ENCODE peak calls at places on chromosomes 16 and 17, in eight cellular contexts. E, W, I, U, J, R, N and H are unnamed samples.

GRCh38 chr16:76527244-76527643 is 250.0 kb downstream of the CNTNAP4 start:
- DNase-seq in N (no peak), U (no peak), J (no peak), W (no peak), E (no peak), R (no peak), I (no peak), H (no peak)

GRCh38 chr16:57600048-57600835 is 28.2 kb upstream of the ADGRG1 start:
- DNase-seq in W (no peak), N (no peak), J (no peak), E (peak), R (no peak), U (no peak), I (peak), H (no peak)

GRCh38 chr16:74309789-74310781 is 13.5 kb downstream of the PSMD7 start:
- DNase-seq in R (peak), I (peak), W (no peak), U (no peak), E (peak), J (no peak), N (no peak), H (peak)

GRCh38 chr16:10590342-10590741 is 9.9 kb upstream of the EMP2 start:
- DNase-seq in R (no peak), E (no peak), J (no peak), W (no peak), U (no peak), I (no peak), N (no peak), H (no peak)

GRCh38 chr17:62716834-62717588 is 89.5 kb downstream of the MRC2 start:
- DNase-seq in R (no peak), J (no peak), I (no peak), U (no peak), E (no peak), N (no peak), W (no peak), H (no peak)

GRCh38 chr17:59371426-59372099 is 40.1 kb downstream of the YPEL2 start:
- DNase-seq in N (no peak), I (no peak), W (peak), U (no peak), R (no peak), J (no peak), E (no peak), H (no peak)

GRCh38 chr16:14455577-14455976 is 174.5 kb downstream of the PARN start:
- DNase-seq in E (no peak), U (no peak), N (no peak), J (no peak), I (no peak), R (no peak), W (no peak), H (no peak)

GRCh38 chr17:4195306-4195705 is 52.3 kb downstream of the CYB5D2 start:
- DNase-seq in W (no peak), E (no peak), J (no peak), R (no peak), I (no peak), U (no peak), N (no peak), H (no peak)

GRCh38 chr16:24729967-24730815 is 740 bp downstream of the TNRC6A start:
- DNase-seq in N (no peak), I (peak), E (peak), U (no peak), J (peak), R (peak), W (peak), H (no peak)

GRCh38 chr16:59274141-59274540 is 540.0 kb upstream of the GOT2 start:
- DNase-seq in U (no peak), J (no peak), N (no peak), W (no peak), R (peak), E (no peak), I (no peak), H (no peak)

GRCh38 chr16:19241512-19241911 is 44.0 kb upstream of the CLEC19A start:
- DNase-seq in J (no peak), W (no peak), N (no peak), I (no peak), E (no peak), R (no peak), U (no peak), H (no peak)

GRCh38 chr16:11251525-11252481 is 4.2 kb downstream of the SOCS1 start:
- DNase-seq in W (no peak), N (no peak), U (no peak), R (peak), I (no peak), J (peak), E (no peak), H (no peak)

GRCh38 chr17:32117399-32117798 is 24.9 kb upstream of the RHOT1 start:
- DNase-seq in E (no peak), I (no peak), R (no peak), J (no peak), U (no peak), W (no peak), N (no peak), H (no peak)

GRCh38 chr16:89828199-89828869 is at the start of gene SPIRE2:
- DNase-seq in I (peak), U (no peak), W (peak), R (peak), N (no peak), E (no peak), J (peak), H (no peak)

GRCh38 chr17:64133546-64134215 is 3.7 kb upstream of the ERN1 start:
- DNase-seq in I (peak), W (no peak), E (peak), U (peak), N (no peak), R (peak), J (no peak), H (peak)

GRCh38 chr17:79911430-79912399 is 72.5 kb upstream of the CBX4 start:
- DNase-seq in W (peak), N (no peak), U (no peak), J (no peak), I (no peak), E (no peak), R (no peak), H (no peak)

GRCh38 chr17:58693751-58694150 is 1.3 kb downstream of the RAD51C start:
- DNase-seq in I (no peak), U (no peak), E (no peak), W (no peak), N (no peak), J (no peak), R (no peak), H (no peak)

GRCh38 chr17:50203589-50204345 is 2.3 kb upstream of the COL1A1 start:
- DNase-seq in N (no peak), W (no peak), R (no peak), I (no peak), E (no peak), U (no peak), J (no peak), H (no peak)

GRCh38 chr16:2226918-2227317 is 3.5 kb downstream of the E4F1 start:
- DNase-seq in N (no peak), J (no peak), R (no peak), I (no peak), U (no peak), W (no peak), E (no peak), H (no peak)

GRCh38 chr17:46818319-46818928 is at the start of gene WNT3:
- DNase-seq in R (no peak), N (no peak), I (peak), J (peak), W (no peak), E (peak), U (no peak), H (no peak)

GRCh38 chr17:15493031-15493750 is 25.8 kb upstream of the CDRT4 start:
- DNase-seq in N (no peak), R (no peak), W (no peak), E (no peak), U (no peak), I (no peak), J (no peak), H (no peak)

GRCh38 chr16:84072014-84072413 is 29.4 kb upstream of the SLC38A8 start:
- DNase-seq in N (no peak), W (no peak), R (no peak), U (no peak), E (no peak), I (no peak), J (no peak), H (no peak)

GRCh38 chr17:59074494-59074893 is 32.2 kb downstream of the TRIM37 start:
- DNase-seq in U (no peak), W (no peak), R (no peak), E (no peak), N (no peak), J (no peak), I (no peak), H (no peak)

GRCh38 chr16:52680993-52681392 is 134.1 kb upstream of the TOX3 start:
- DNase-seq in U (no peak), N (no peak), I (no peak), W (no peak), J (no peak), E (no peak), R (no peak), H (no peak)

GRCh38 chr17:20266806-20267458 is 200.4 kb downstream of the LGALS9B start:
- DNase-seq in I (no peak), N (no peak), R (no peak), J (no peak), E (peak), U (peak), W (no peak), H (peak)

GRCh38 chr16:87490091-87490798 is 2.6 kb downstream of the ZCCHC14 start:
- DNase-seq in N (no peak), W (no peak), U (no peak), J (no peak), E (no peak), I (no peak), R (no peak), H (no peak)

GRCh38 chr17:42286411-42287295 is 1.6 kb upstream of the STAT5A start:
- DNase-seq in W (no peak), R (peak), U (no peak), E (no peak), J (no peak), I (no peak), N (no peak), H (peak)

GRCh38 chr17:64378890-64379354 is 11.7 kb downstream of the PECAM1 start:
- DNase-seq in R (no peak), N (no peak), J (no peak), E (no peak), W (peak), I (no peak), U (peak), H (peak)

GRCh38 chr17:8225813-8226535 is 15.6 kb upstream of the AURKB start:
- DNase-seq in J (peak), R (peak), U (no peak), N (no peak), I (peak), E (peak), W (no peak), H (no peak)

GRCh38 chr16:79013004-79013403 is 587.5 kb downstream of the MAF start:
- DNase-seq in W (no peak), R (peak), U (no peak), J (no peak), N (no peak), E (no peak), I (no peak), H (no peak)

GRCh38 chr16:81697886-81698635 is 81.0 kb upstream of the PLCG2 start:
- DNase-seq in I (no peak), E (no peak), R (no peak), U (no peak), W (no peak), J (no peak), N (no peak), H (no peak)

GRCh38 chr16:9016824-9017223 is 53.1 kb upstream of the USP7 start:
- DNase-seq in R (peak), W (no peak), N (no peak), E (no peak), U (no peak), J (no peak), I (no peak), H (no peak)

GRCh38 chr16:21190599-21190998 is 20.8 kb downstream of the ZP2 start:
- DNase-seq in N (no peak), J (no peak), U (no peak), W (no peak), I (no peak), E (no peak), R (no peak), H (no peak)

GRCh38 chr17:72976971-72977767 is 115.3 kb downstream of the SLC39A11 start:
- DNase-seq in N (no peak), U (no peak), R (peak), W (peak), J (no peak), E (peak), I (no peak), H (no peak)

GRCh38 chr16:30000768-30001631 is 5.0 kb downstream of the INO80E start:
- DNase-seq in U (no peak), I (no peak), N (no peak), E (no peak), J (no peak), W (no peak), R (no peak), H (no peak)

GRCh38 chr16:26598061-26598460 is 468.7 kb upstream of the C16orf82 start:
- DNase-seq in I (no peak), W (no peak), R (no peak), E (no peak), N (no peak), J (peak), U (no peak), H (no peak)